ENCODE peak calls at places on chromosomes 4 and X, in five cellular contexts. K is hypothalamus; P is activated CD4-positive, alpha-beta memory T cell treated with anti-CD3 and anti-CD28 coated beads for 36 hours; Z is neural crest cell; Y is activated T-cell treated with anti-CD3 and anti-CD28 coated beads for 48 hours. A is an unnamed sample.

GRCh38 chrX:109840585-109840984 is 107.5 kb upstream of the ACSL4 start:
- DNase-seq in K (no peak), P (peak; percentile 18), Y (no peak), Z (no peak), A (no peak)

GRCh38 chrX:12949927-12950656 is 24.8 kb upstream of the TMSB4X start:
- DNase-seq in Y (peak; percentile 76), K (peak; percentile 3), Z (no peak), P (peak; percentile 94), A (peak; percentile 86)

GRCh38 chr4:183797041-183797444 is 108.1 kb upstream of the STOX2 start:
- DNase-seq in Y (no peak), P (no peak), Z (no peak), K (no peak), A (no peak)

GRCh38 chrX:71923516-71923915 is 12.9 kb downstream of the NHSL2 start:
- DNase-seq in Y (no peak), Z (no peak), K (no peak), P (no peak), A (no peak)

GRCh38 chr4:52836653-52837052 is 25.5 kb upstream of the RASL11B start:
- DNase-seq in K (no peak), P (no peak), Y (no peak), Z (no peak), A (no peak)

GRCh38 chr4:8302331-8302730 is 32.8 kb downstream of the HTRA3 start:
- DNase-seq in P (no peak), Y (no peak), K (no peak), Z (no peak), A (no peak)

GRCh38 chr4:103008875-103009729 is 10.4 kb downstream of the SLC9B1 start:
- DNase-seq in P (no peak), Z (no peak), K (no peak), Y (no peak), A (no peak)

GRCh38 chr4:110735691-110736090 is 112.8 kb upstream of the PITX2 start:
- DNase-seq in P (no peak), Y (no peak), Z (no peak), K (no peak), A (no peak)

GRCh38 chr4:185717018-185717726 is 94.8 kb downstream of the SORBS2 start:
- DNase-seq in Y (no peak), K (no peak), P (no peak), Z (no peak), A (no peak)

GRCh38 chr4:145525291-145525740 is 43.7 kb downstream of the SMAD1 start:
- DNase-seq in K (no peak), Y (no peak), P (no peak), Z (no peak), A (no peak)

GRCh38 chrX:110145854-110146253 is 142.9 kb downstream of the TMEM164 start:
- DNase-seq in Y (no peak), K (no peak), P (peak; percentile 25), Z (peak; percentile 25), A (no peak)

GRCh38 chrX:42948723-42949122 is 170.8 kb upstream of the PPP1R2C start:
- DNase-seq in P (peak; percentile 29), Z (no peak), K (no peak), Y (no peak), A (no peak)

GRCh38 chr4:55037728-55038127 is 87.7 kb downstream of the KDR start:
- DNase-seq in P (no peak), Z (no peak), K (no peak), Y (no peak), A (no peak)

GRCh38 chr4:33924239-33924638 is 2320.1 kb downstream of the ARAP2 start:
- DNase-seq in K (no peak), P (no peak), Z (no peak), Y (no peak), A (no peak)

GRCh38 chr4:39357002-39357401 is 9.2 kb downstream of the RFC1 start:
- DNase-seq in P (no peak), Z (no peak), Y (no peak), K (no peak), A (no peak)

GRCh38 chr4:76782837-76783236 is 115.1 kb downstream of the SOWAHB start:
- DNase-seq in Y (no peak), P (no peak), Z (no peak), K (no peak), A (no peak)